ENCODE peak calls at places on chromosomes 4 and X, in five cellular contexts. One of them, this sample, is unnamed.
A peak's percentile ranks its signal among the peaks of the same experiment; 100 is the strongest.

GRCh38 chrX:12741416-12741815 is 49.8 kb upstream of the PRPS2 start:
- DNase-seq in upper lobe of right lung: no peak
- DNase-seq in choroid plexus epithelial cell: no peak
- DNase-seq in body of pancreas: no peak
- DNase-seq in MM.1S: no peak
- DNase-seq in this sample: no peak

GRCh38 chr4:2426069-2426397 is 7.3 kb downstream of the CFAP99 start:
- DNase-seq in choroid plexus epithelial cell: no peak
- DNase-seq in body of pancreas: no peak
- DNase-seq in MM.1S: no peak
- DNase-seq in upper lobe of right lung: peak; percentile 57
- DNase-seq in this sample: no peak

GRCh38 chr4:3407171-3407771 is 34.5 kb upstream of the HGFAC start:
- DNase-seq in MM.1S: no peak
- DNase-seq in choroid plexus epithelial cell: no peak
- DNase-seq in body of pancreas: no peak
- DNase-seq in upper lobe of right lung: peak; percentile 42
- DNase-seq in this sample: no peak

GRCh38 chrX:118973389-118974087 is 880 bp upstream of the LONRF3 start:
- DNase-seq in body of pancreas: peak; percentile 18
- DNase-seq in choroid plexus epithelial cell: no peak
- DNase-seq in upper lobe of right lung: peak; percentile 62
- DNase-seq in MM.1S: no peak
- DNase-seq in this sample: no peak

GRCh38 chr4:153748378-153748777 is 11.4 kb downstream of the RNF175 start:
- DNase-seq in MM.1S: no peak
- DNase-seq in upper lobe of right lung: no peak
- DNase-seq in choroid plexus epithelial cell: peak; percentile 85
- DNase-seq in body of pancreas: no peak
- DNase-seq in this sample: peak; percentile 41

GRCh38 chr4:13626492-13627184 is 887 bp downstream of the BOD1L1 start:
- DNase-seq in upper lobe of right lung: no peak
- DNase-seq in MM.1S: no peak
- DNase-seq in choroid plexus epithelial cell: peak; percentile 27
- DNase-seq in body of pancreas: no peak
- DNase-seq in this sample: no peak

GRCh38 chr4:124936427-124936826 is 223.9 kb upstream of the ANKRD50 start:
- DNase-seq in body of pancreas: peak; percentile 70
- DNase-seq in upper lobe of right lung: no peak
- DNase-seq in MM.1S: no peak
- DNase-seq in choroid plexus epithelial cell: peak; percentile 79
- DNase-seq in this sample: peak; percentile 70

GRCh38 chrX:110853610-110854009 is 58.0 kb upstream of the CHRDL1 start:
- DNase-seq in upper lobe of right lung: no peak
- DNase-seq in body of pancreas: peak; percentile 39
- DNase-seq in MM.1S: peak; percentile 23
- DNase-seq in choroid plexus epithelial cell: peak; percentile 3
- DNase-seq in this sample: peak; percentile 19

GRCh38 chr4:25162566-25162965 is 2.3 kb upstream of the SEPSECS start:
- DNase-seq in MM.1S: no peak
- DNase-seq in body of pancreas: no peak
- DNase-seq in upper lobe of right lung: no peak
- DNase-seq in choroid plexus epithelial cell: no peak
- DNase-seq in this sample: no peak
- H3K4me3 ChIP-seq in MM.1S: no peak overlapping the region
- H3K4me3 ChIP-seq in body of pancreas: no peak overlapping the region
- H3K4me3 ChIP-seq in upper lobe of right lung: no peak overlapping the region
- H3K4me3 ChIP-seq in choroid plexus epithelial cell: no peak overlapping the region
- H3K4me3 ChIP-seq in this sample: no peak overlapping the region

GRCh38 chr4:152591361-152591760 is 55.5 kb upstream of the FBXW7 start:
- DNase-seq in upper lobe of right lung: peak; percentile 77
- DNase-seq in choroid plexus epithelial cell: peak; percentile 59
- DNase-seq in MM.1S: no peak
- DNase-seq in body of pancreas: peak; percentile 34
- DNase-seq in this sample: no peak
- H3K4me3 ChIP-seq in upper lobe of right lung: no peak overlapping the region
- H3K4me3 ChIP-seq in choroid plexus epithelial cell: peak overlapping the region; percentile 23
- H3K4me3 ChIP-seq in MM.1S: no peak overlapping the region
- H3K4me3 ChIP-seq in body of pancreas: no peak overlapping the region
- H3K4me3 ChIP-seq in this sample: peak overlapping the region; percentile 6

GRCh38 chr4:1348746-1349145 is 1.7 kb downstream of the UVSSA start:
- DNase-seq in choroid plexus epithelial cell: no peak
- DNase-seq in MM.1S: no peak
- DNase-seq in upper lobe of right lung: no peak
- DNase-seq in body of pancreas: no peak
- DNase-seq in this sample: no peak
- H3K4me3 ChIP-seq in choroid plexus epithelial cell: no peak overlapping the region
- H3K4me3 ChIP-seq in MM.1S: no peak overlapping the region
- H3K4me3 ChIP-seq in upper lobe of right lung: no peak overlapping the region
- H3K4me3 ChIP-seq in body of pancreas: no peak overlapping the region
- H3K4me3 ChIP-seq in this sample: no peak overlapping the region

GRCh38 chr4:157221426-157221894 is 932 bp downstream of the GRIA2 start:
- DNase-seq in upper lobe of right lung: no peak
- DNase-seq in MM.1S: no peak
- DNase-seq in body of pancreas: no peak
- DNase-seq in choroid plexus epithelial cell: no peak
- DNase-seq in this sample: no peak

GRCh38 chr4:157225096-157225495 is 4.6 kb downstream of the GRIA2 start:
- DNase-seq in upper lobe of right lung: no peak
- DNase-seq in body of pancreas: no peak
- DNase-seq in choroid plexus epithelial cell: no peak
- DNase-seq in MM.1S: no peak
- DNase-seq in this sample: no peak

GRCh38 chr4:157221895-157222763 is 1.6 kb downstream of the GRIA2 start:
- DNase-seq in upper lobe of right lung: no peak
- DNase-seq in MM.1S: no peak
- DNase-seq in body of pancreas: peak; percentile 26
- DNase-seq in choroid plexus epithelial cell: no peak
- DNase-seq in this sample: no peak

GRCh38 chr4:157223446-157223845 is 2.9 kb downstream of the GRIA2 start:
- DNase-seq in choroid plexus epithelial cell: no peak
- DNase-seq in MM.1S: no peak
- DNase-seq in upper lobe of right lung: no peak
- DNase-seq in body of pancreas: no peak
- DNase-seq in this sample: no peak

GRCh38 chr4:157222764-157223145 is 2.2 kb downstream of the GRIA2 start:
- DNase-seq in upper lobe of right lung: no peak
- DNase-seq in body of pancreas: no peak
- DNase-seq in choroid plexus epithelial cell: no peak
- DNase-seq in MM.1S: no peak
- DNase-seq in this sample: no peak
- H3K4me3 ChIP-seq in upper lobe of right lung: peak overlapping the region; percentile 21
- H3K4me3 ChIP-seq in body of pancreas: peak overlapping the region; percentile 20
- H3K4me3 ChIP-seq in choroid plexus epithelial cell: peak overlapping the region; percentile 46
- H3K4me3 ChIP-seq in MM.1S: no peak overlapping the region
- H3K4me3 ChIP-seq in this sample: peak overlapping the region; percentile 59

GRCh38 chr4:6200011-6200921 is at the start of gene JAKMIP1:
- DNase-seq in body of pancreas: peak; percentile 87
- DNase-seq in choroid plexus epithelial cell: peak; percentile 52
- DNase-seq in upper lobe of right lung: peak; percentile 88
- DNase-seq in MM.1S: peak; percentile 81
- DNase-seq in this sample: no peak
- H3K4me3 ChIP-seq in body of pancreas: peak within 1 kb of the TSS; percentile 10
- H3K4me3 ChIP-seq in choroid plexus epithelial cell: peak within 1 kb of the TSS; percentile 43
- H3K4me3 ChIP-seq in upper lobe of right lung: peak within 1 kb of the TSS; percentile 54
- H3K4me3 ChIP-seq in MM.1S: peak within 1 kb of the TSS; percentile 76
- H3K4me3 ChIP-seq in this sample: peak within 1 kb of the TSS; percentile 39

This sample was measured in astrocyte of the cerebellum.